ENCODE peak calls at places on chromosomes 11 and 22, in nine cellular contexts. W, U, V, B, H, S, Q, M and R are unnamed samples.

GRCh38 chr11:87722756-87723599 is 452.3 kb downstream of the RAB38 start:
- DNase-seq in H (peak), U (no peak), V (peak), B (no peak), Q (no peak), W (no peak), M (peak), S (no peak), R (peak)

GRCh38 chr11:131745405-131745804 is 375.0 kb downstream of the NTM start:
- DNase-seq in S (no peak), Q (no peak), W (no peak), M (no peak), U (no peak), H (no peak), V (peak), B (no peak), R (no peak)

GRCh38 chr11:117986981-117987495 is 844 bp downstream of the IL10RA start:
- DNase-seq in M (no peak), V (no peak), U (no peak), Q (peak), H (peak), S (no peak), B (no peak), W (no peak), R (no peak)

GRCh38 chr11:44379141-44380008 is 69.4 kb upstream of the ALX4 start:
- DNase-seq in U (no peak), M (no peak), B (no peak), V (no peak), W (peak), S (no peak), Q (no peak), H (no peak), R (no peak)

GRCh38 chr22:50272103-50272782 is 2.1 kb upstream of the MAPK11 start:
- DNase-seq in H (no peak), V (peak), S (no peak), B (no peak), U (no peak), W (no peak), M (peak), Q (no peak), R (no peak)

GRCh38 chr11:69044111-69045013 is 4.4 kb upstream of the TPCN2 start:
- DNase-seq in U (no peak), S (peak), H (no peak), Q (no peak), W (no peak), V (peak), M (peak), B (no peak), R (peak)

GRCh38 chr22:23282089-23282501 is 101.8 kb downstream of the BCR start:
- DNase-seq in W (no peak), B (no peak), V (peak), S (no peak), M (no peak), Q (no peak), H (no peak), U (no peak), R (peak)

GRCh38 chr11:135008412-135008811 is 596.4 kb upstream of the B3GAT1 start:
- DNase-seq in V (no peak), W (no peak), U (no peak), S (no peak), Q (no peak), M (no peak), B (no peak), H (no peak), R (no peak)

GRCh38 chr11:3738241-3738640 is 59.1 kb downstream of the NUP98 start:
- DNase-seq in M (no peak), B (no peak), S (no peak), H (no peak), V (peak), W (no peak), U (no peak), Q (no peak), R (no peak)

GRCh38 chr11:11075515-11076171 is 217.8 kb upstream of the ZBED5 start:
- DNase-seq in S (no peak), Q (no peak), B (no peak), W (no peak), V (no peak), M (no peak), H (no peak), U (no peak), R (no peak)

GRCh38 chr22:32888976-32889375 is 87.5 kb downstream of the TIMP3 start:
- DNase-seq in M (no peak), S (no peak), B (no peak), U (no peak), Q (no peak), W (no peak), H (no peak), V (no peak), R (no peak)